ENCODE peak calls at places on chromosomes 2 and 18, in four cellular contexts. X is breast epithelium, K is HL-60, B is pancreas. O is an unnamed sample.

GRCh38 chr2:158079672-158080071 is 22.0 kb upstream of the UPP2 start:
- DNase-seq in B (no peak), X (no peak), K (no peak), O (no peak)

GRCh38 chr18:11995445-11996189 is 14.3 kb downstream of the IMPA2 start:
- DNase-seq in X (no peak), K (peak; percentile 92), B (peak; percentile 75), O (no peak)

GRCh38 chr2:239304533-239305221 is 96.1 kb downstream of the HDAC4 start:
- DNase-seq in X (no peak), K (no peak), B (no peak), O (no peak)

GRCh38 chr2:176176233-176176632 is 12.2 kb upstream of the HOXD1 start:
- DNase-seq in K (no peak), B (no peak), X (no peak), O (no peak)

GRCh38 chr2:20141056-20141762 is 83.7 kb downstream of the SDC1 start:
- DNase-seq in X (no peak), B (no peak), K (no peak), O (no peak)

GRCh38 chr2:141791521-141791920 is 339.3 kb downstream of the LRP1B start:
- DNase-seq in K (no peak), B (no peak), X (no peak), O (no peak)

GRCh38 chr2:166180951-166181812 is 53.4 kb upstream of the SCN1A start:
- DNase-seq in B (peak; percentile 50), K (peak; percentile 26), X (peak; percentile 57), O (no peak)

GRCh38 chr18:65352183-65352582 is 398.6 kb upstream of the CDH7 start:
- DNase-seq in B (no peak), X (no peak), K (no peak), O (no peak)

GRCh38 chr2:105111365-105112150 is 73.7 kb downstream of the MRPS9 start:
- DNase-seq in K (no peak), B (no peak), X (no peak), O (no peak)

GRCh38 chr2:183552716-183553115 is 428.5 kb downstream of the NUP35 start:
- DNase-seq in K (no peak), B (no peak), X (no peak), O (no peak)

GRCh38 chr2:112942654-112943002 is 31.7 kb downstream of the IL37 start:
- DNase-seq in K (no peak), B (no peak), X (no peak), O (no peak)

GRCh38 chr2:124993809-124994208 is 968.7 kb downstream of the CNTNAP5 start:
- DNase-seq in K (no peak), B (no peak), X (no peak), O (no peak)

GRCh38 chr2:191228861-191229260 is 16.3 kb upstream of the MYO1B start:
- DNase-seq in X (peak; percentile 55), B (peak; percentile 59), K (no peak), O (no peak)

GRCh38 chr18:36711813-36712444 is 116.9 kb downstream of the TPGS2 start:
- DNase-seq in K (no peak), B (no peak), X (no peak), O (no peak)

GRCh38 chr2:105744909-105745853 is at the start of gene NCK2:
- DNase-seq in X (no peak), B (peak; percentile 55), K (no peak), O (no peak)

GRCh38 chr18:26482567-26482966 is 65.8 kb downstream of the KCTD1 start:
- DNase-seq in B (no peak), K (no peak), X (no peak), O (no peak)

GRCh38 chr2:128970332-128971116 is 651.9 kb upstream of the HS6ST1 start:
- DNase-seq in K (no peak), B (no peak), X (no peak), O (no peak)

GRCh38 chr18:41744664-41745063 is 210.4 kb upstream of the PIK3C3 start:
- DNase-seq in X (no peak), K (no peak), B (no peak), O (no peak)

GRCh38 chr2:101844055-101844635 is 146.6 kb downstream of the MAP4K4 start:
- DNase-seq in B (no peak), X (no peak), K (no peak), O (no peak)

GRCh38 chr18:51399491-51400122 is 202.1 kb upstream of the MEX3C start:
- DNase-seq in B (no peak), X (no peak), K (no peak), O (no peak)

GRCh38 chr2:121910139-121910538 is 154.7 kb downstream of the TSN start:
- DNase-seq in X (no peak), K (no peak), B (no peak), O (no peak)

GRCh38 chr2:168210216-168210897 is 37.0 kb downstream of the STK39 start:
- DNase-seq in K (no peak), B (no peak), X (no peak), O (no peak)

GRCh38 chr2:64876137-64876647 is 113.0 kb upstream of the SLC1A4 start:
- DNase-seq in B (no peak), K (no peak), X (no peak), O (peak; percentile 89)

GRCh38 chr2:216683846-216684245 is 11.5 kb downstream of the IGFBP5 start:
- DNase-seq in X (no peak), K (peak; percentile 93), B (no peak), O (no peak)

GRCh38 chr2:236887519-236887918 is 198.2 kb upstream of the COPS8 start:
- DNase-seq in B (no peak), K (no peak), X (no peak), O (no peak)

GRCh38 chr2:205734436-205734835 is 52.1 kb downstream of the NRP2 start:
- DNase-seq in X (no peak), K (no peak), B (no peak), O (no peak)

GRCh38 chr2:72141881-72142742 is 5.5 kb downstream of the CYP26B1 start:
- DNase-seq in X (no peak), B (no peak), K (no peak), O (no peak)

GRCh38 chr2:74937221-74937880 is 21.1 kb upstream of the POLE4 start:
- DNase-seq in B (no peak), K (no peak), X (no peak), O (no peak)

GRCh38 chr18:26547302-26548143 is 830 bp downstream of the KCTD1 start:
- DNase-seq in K (peak; percentile 27), B (peak; percentile 70), X (peak; percentile 81), O (peak; percentile 65)

GRCh38 chr2:10452334-10452733 is 4.2 kb upstream of the ODC1 start:
- DNase-seq in X (peak; percentile 66), K (no peak), B (peak; percentile 76), O (no peak)

GRCh38 chr2:219210572-219211362 is 4.2 kb downstream of the ZFAND2B start:
- DNase-seq in X (no peak), K (no peak), B (no peak), O (no peak)

GRCh38 chr2:106030287-106031268 is 163.5 kb downstream of the UXS1 start:
- DNase-seq in K (peak; percentile 13), B (no peak), X (no peak), O (no peak)

GRCh38 chr2:150391779-150392178 is 95.7 kb downstream of the RND3 start:
- DNase-seq in K (no peak), B (no peak), X (no peak), O (no peak)

GRCh38 chr2:197256771-197257170 is 53.8 kb downstream of the ANKRD44 start:
- DNase-seq in K (no peak), X (no peak), B (no peak), O (no peak)
- H3K27ac ChIP-seq in K (peak overlapping the region; percentile 90), X (no peak overlapping the region), B (no peak overlapping the region), O (no peak overlapping the region)

GRCh38 chr2:38409904-38410167 is 32.8 kb upstream of the ATL2 start:
- DNase-seq in X (no peak), B (no peak), K (no peak), O (no peak)

GRCh38 chr2:38405917-38406596 is 29.0 kb upstream of the ATL2 start:
- DNase-seq in K (no peak), X (no peak), B (no peak), O (no peak)

GRCh38 chr2:38407111-38407682 is 30.1 kb upstream of the ATL2 start:
- DNase-seq in K (no peak), X (no peak), B (no peak), O (no peak)

GRCh38 chr2:38409136-38409903 is 32.2 kb upstream of the ATL2 start:
- DNase-seq in X (no peak), K (no peak), B (peak; percentile 28), O (no peak)

GRCh38 chr2:38406597-38407110 is 29.6 kb upstream of the ATL2 start:
- DNase-seq in X (no peak), K (no peak), B (no peak), O (no peak)
- H3K27ac ChIP-seq in X (peak overlapping the region; percentile 93), K (no peak overlapping the region), B (peak overlapping the region; percentile 1), O (peak overlapping the region; percentile 76)

GRCh38 chr2:118251427-118251826 is 163.2 kb downstream of the INSIG2 start:
- DNase-seq in X (no peak), K (no peak), B (no peak), O (no peak)

GRCh38 chr2:118249531-118249930 is 161.3 kb downstream of the INSIG2 start:
- DNase-seq in K (peak; percentile 7), B (no peak), X (no peak), O (no peak)

GRCh38 chr2:118246726-118247125 is 158.5 kb downstream of the INSIG2 start:
- DNase-seq in B (no peak), K (no peak), X (no peak), O (no peak)

GRCh38 chr2:118250463-118250862 is 162.2 kb downstream of the INSIG2 start:
- DNase-seq in B (no peak), K (no peak), X (no peak), O (no peak)

DNA sequence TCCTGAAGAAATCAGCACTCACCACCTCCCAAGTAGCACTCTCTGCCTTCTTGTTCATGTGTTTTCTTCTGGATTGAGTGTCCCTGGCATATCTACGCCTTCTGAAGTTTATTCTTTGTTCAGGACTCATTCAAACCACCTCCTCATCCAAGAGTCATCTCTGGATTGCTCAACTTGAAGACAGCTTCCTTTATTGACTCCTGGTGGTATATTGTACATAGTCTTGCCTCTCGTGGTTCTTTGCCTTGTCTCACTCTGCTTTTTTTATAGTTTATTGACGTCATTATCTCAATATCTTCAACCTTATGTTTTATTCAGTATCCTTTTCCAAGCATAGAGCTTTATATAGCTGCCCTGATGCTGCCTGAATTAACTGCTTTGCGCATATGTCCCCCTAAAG is 161.7 kb downstream of the INSIG2 start:
- DNase-seq in B (no peak), K (peak; percentile 9), X (no peak), O (no peak)
- H3K27ac ChIP-seq in B (no peak overlapping the region), K (no peak overlapping the region), X (no peak overlapping the region), O (no peak overlapping the region)

DNA sequence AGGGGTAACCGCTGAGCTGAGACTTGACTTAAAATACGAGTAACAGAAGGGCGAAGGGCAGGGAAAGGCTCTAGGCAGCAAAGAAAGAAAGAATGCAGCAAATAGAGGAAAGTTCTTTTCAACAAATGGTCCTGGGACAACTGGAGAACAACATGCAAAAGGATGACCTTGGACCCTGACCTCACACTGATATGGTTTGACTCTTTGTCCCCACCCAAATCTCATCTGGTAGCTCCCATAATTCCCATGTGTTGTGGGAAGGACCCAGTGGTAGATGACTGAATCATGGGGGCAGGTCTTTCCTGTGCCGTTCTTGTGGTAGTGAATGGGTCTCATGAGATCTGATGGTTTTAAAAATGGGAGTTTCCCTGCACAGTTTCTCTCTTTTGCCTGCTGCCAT is 33.9 kb downstream of the ST3GAL5 start:
- DNase-seq in X (no peak), K (no peak), B (no peak), O (no peak)
- H3K27ac ChIP-seq in X (no peak overlapping the region), K (no peak overlapping the region), B (no peak overlapping the region), O (no peak overlapping the region)

O was measured in caudate nucleus.